ENCODE peak calls at places on chromosomes 6 and 20, in nine cellular contexts. One of them, this sample, is unnamed.
A peak's percentile ranks its signal among the peaks of the same experiment; 100 is the strongest.

GRCh38 chr6:6806793-6807518 is 218.4 kb downstream of the LY86 start:
- DNase-seq in fibroblast of mammary gland: no peak
- DNase-seq in WERI-Rb-1: no peak
- DNase-seq in type B pancreatic cell: no peak
- DNase-seq in astrocyte: no peak
- DNase-seq in astrocyte of the spinal cord: no peak
- DNase-seq in stomach: peak; percentile 41
- DNase-seq in heart left ventricle: peak; percentile 59
- DNase-seq in cardiac muscle cell: no peak
- DNase-seq in this sample: peak; percentile 21

GRCh38 chr20:44448753-44449546 is 26.7 kb upstream of the TTPAL start:
- DNase-seq in fibroblast of mammary gland: peak; percentile 34
- DNase-seq in astrocyte: no peak
- DNase-seq in WERI-Rb-1: peak; percentile 32
- DNase-seq in astrocyte of the spinal cord: no peak
- DNase-seq in cardiac muscle cell: no peak
- DNase-seq in type B pancreatic cell: no peak
- DNase-seq in heart left ventricle: no peak
- DNase-seq in stomach: no peak
- DNase-seq in this sample: peak; percentile 88

GRCh38 chr6:144647406-144647964 is 362.4 kb downstream of the UTRN start:
- DNase-seq in astrocyte of the spinal cord: no peak
- DNase-seq in stomach: no peak
- DNase-seq in heart left ventricle: no peak
- DNase-seq in WERI-Rb-1: peak; percentile 16
- DNase-seq in fibroblast of mammary gland: no peak
- DNase-seq in cardiac muscle cell: no peak
- DNase-seq in type B pancreatic cell: no peak
- DNase-seq in astrocyte: peak; percentile 25
- DNase-seq in this sample: no peak

GRCh38 chr6:36547646-36548400 is 544 bp upstream of the STK38 start:
- DNase-seq in stomach: no peak
- DNase-seq in cardiac muscle cell: no peak
- DNase-seq in fibroblast of mammary gland: no peak
- DNase-seq in type B pancreatic cell: no peak
- DNase-seq in astrocyte: no peak
- DNase-seq in heart left ventricle: no peak
- DNase-seq in astrocyte of the spinal cord: no peak
- DNase-seq in WERI-Rb-1: no peak
- DNase-seq in this sample: peak; percentile 54

GRCh38 chr6:42136508-42137191 is 5.8 kb downstream of the C6orf132 start:
- DNase-seq in cardiac muscle cell: peak; percentile 51
- DNase-seq in WERI-Rb-1: peak; percentile 83
- DNase-seq in stomach: peak; percentile 28
- DNase-seq in astrocyte of the spinal cord: peak; percentile 74
- DNase-seq in type B pancreatic cell: no peak
- DNase-seq in fibroblast of mammary gland: peak; percentile 70
- DNase-seq in heart left ventricle: no peak
- DNase-seq in astrocyte: peak; percentile 86
- DNase-seq in this sample: peak; percentile 91

GRCh38 chr20:21342656-21343345 is 39.7 kb downstream of the XRN2 start:
- DNase-seq in heart left ventricle: no peak
- DNase-seq in astrocyte: peak; percentile 24
- DNase-seq in fibroblast of mammary gland: no peak
- DNase-seq in astrocyte of the spinal cord: no peak
- DNase-seq in stomach: no peak
- DNase-seq in type B pancreatic cell: no peak
- DNase-seq in cardiac muscle cell: no peak
- DNase-seq in WERI-Rb-1: no peak
- DNase-seq in this sample: no peak

GRCh38 chr6:106525885-106526280 is 103.4 kb downstream of the RTN4IP1 start:
- DNase-seq in type B pancreatic cell: no peak
- DNase-seq in fibroblast of mammary gland: no peak
- DNase-seq in astrocyte: no peak
- DNase-seq in stomach: no peak
- DNase-seq in heart left ventricle: no peak
- DNase-seq in cardiac muscle cell: no peak
- DNase-seq in astrocyte of the spinal cord: no peak
- DNase-seq in WERI-Rb-1: no peak
- DNase-seq in this sample: no peak

GRCh38 chr6:158290659-158291058 is 21.6 kb upstream of the TULP4 start:
- DNase-seq in astrocyte: no peak
- DNase-seq in fibroblast of mammary gland: no peak
- DNase-seq in stomach: peak; percentile 37
- DNase-seq in WERI-Rb-1: no peak
- DNase-seq in heart left ventricle: no peak
- DNase-seq in cardiac muscle cell: no peak
- DNase-seq in type B pancreatic cell: no peak
- DNase-seq in astrocyte of the spinal cord: no peak
- DNase-seq in this sample: no peak

GRCh38 chr6:142740449-142740848 is 204.5 kb downstream of the HIVEP2 start:
- DNase-seq in WERI-Rb-1: no peak
- DNase-seq in stomach: no peak
- DNase-seq in fibroblast of mammary gland: no peak
- DNase-seq in astrocyte of the spinal cord: no peak
- DNase-seq in cardiac muscle cell: no peak
- DNase-seq in heart left ventricle: no peak
- DNase-seq in astrocyte: peak; percentile 37
- DNase-seq in type B pancreatic cell: no peak
- DNase-seq in this sample: no peak

GRCh38 chr6:134529921-134530320 is 212.0 kb upstream of the SGK1 start:
- DNase-seq in astrocyte of the spinal cord: peak; percentile 45
- DNase-seq in cardiac muscle cell: no peak
- DNase-seq in type B pancreatic cell: no peak
- DNase-seq in fibroblast of mammary gland: peak; percentile 68
- DNase-seq in heart left ventricle: no peak
- DNase-seq in WERI-Rb-1: no peak
- DNase-seq in stomach: no peak
- DNase-seq in astrocyte: peak; percentile 63
- DNase-seq in this sample: no peak

GRCh38 chr6:26520840-26521484 is 17.2 kb upstream of the HMGN4 start:
- DNase-seq in WERI-Rb-1: peak; percentile 93
- DNase-seq in stomach: peak; percentile 89
- DNase-seq in astrocyte: peak; percentile 70
- DNase-seq in heart left ventricle: peak; percentile 91
- DNase-seq in cardiac muscle cell: peak; percentile 94
- DNase-seq in type B pancreatic cell: peak; percentile 90
- DNase-seq in fibroblast of mammary gland: peak; percentile 79
- DNase-seq in astrocyte of the spinal cord: peak; percentile 88
- DNase-seq in this sample: peak; percentile 93

GRCh38 chr6:70371454-70372105 is 41.7 kb upstream of the FAM135A start:
- DNase-seq in astrocyte: peak; percentile 64
- DNase-seq in astrocyte of the spinal cord: peak; percentile 74
- DNase-seq in type B pancreatic cell: no peak
- DNase-seq in WERI-Rb-1: no peak
- DNase-seq in stomach: no peak
- DNase-seq in fibroblast of mammary gland: peak; percentile 87
- DNase-seq in cardiac muscle cell: peak; percentile 83
- DNase-seq in heart left ventricle: no peak
- DNase-seq in this sample: no peak

GRCh38 chr6:92777146-92777740 is 642.1 kb downstream of the EPHA7 start:
- DNase-seq in astrocyte: peak; percentile 29
- DNase-seq in fibroblast of mammary gland: peak; percentile 0
- DNase-seq in WERI-Rb-1: no peak
- DNase-seq in astrocyte of the spinal cord: peak; percentile 53
- DNase-seq in cardiac muscle cell: peak; percentile 62
- DNase-seq in type B pancreatic cell: no peak
- DNase-seq in heart left ventricle: no peak
- DNase-seq in stomach: no peak
- DNase-seq in this sample: no peak

GRCh38 chr6:166435574-166435973 is 52.8 kb upstream of the MPC1 start:
- DNase-seq in astrocyte of the spinal cord: no peak
- DNase-seq in WERI-Rb-1: no peak
- DNase-seq in astrocyte: no peak
- DNase-seq in type B pancreatic cell: no peak
- DNase-seq in heart left ventricle: peak; percentile 58
- DNase-seq in fibroblast of mammary gland: no peak
- DNase-seq in stomach: peak; percentile 31
- DNase-seq in cardiac muscle cell: no peak
- DNase-seq in this sample: no peak
- TF ChIP-seq CTCF in astrocyte of the spinal cord: peak; percentile 9
- TF ChIP-seq CTCF in WERI-Rb-1: no peak
- TF ChIP-seq CTCF in astrocyte: no peak
- TF ChIP-seq CTCF in type B pancreatic cell: no peak
- TF ChIP-seq CTCF in heart left ventricle: peak; percentile 12
- TF ChIP-seq CTCF in fibroblast of mammary gland: no peak
- TF ChIP-seq CTCF in stomach: no peak
- TF ChIP-seq CTCF in cardiac muscle cell: no peak
- TF ChIP-seq CTCF in this sample: peak; percentile 18

GRCh38 chr6:116648161-116648560 is 20.4 kb downstream of the ZUP1 start:
- DNase-seq in astrocyte of the spinal cord: peak; percentile 59
- DNase-seq in fibroblast of mammary gland: no peak
- DNase-seq in type B pancreatic cell: no peak
- DNase-seq in stomach: no peak
- DNase-seq in WERI-Rb-1: no peak
- DNase-seq in cardiac muscle cell: no peak
- DNase-seq in astrocyte: peak; percentile 55
- DNase-seq in heart left ventricle: no peak
- DNase-seq in this sample: no peak
- TF ChIP-seq CTCF in astrocyte of the spinal cord: no peak
- TF ChIP-seq CTCF in fibroblast of mammary gland: no peak
- TF ChIP-seq CTCF in type B pancreatic cell: no peak
- TF ChIP-seq CTCF in stomach: no peak
- TF ChIP-seq CTCF in WERI-Rb-1: no peak
- TF ChIP-seq CTCF in cardiac muscle cell: no peak
- TF ChIP-seq CTCF in astrocyte: no peak
- TF ChIP-seq CTCF in heart left ventricle: no peak
- TF ChIP-seq CTCF in this sample: no peak

GRCh38 chr6:44563397-44563796 is 175.9 kb downstream of the CDC5L start:
- DNase-seq in astrocyte of the spinal cord: peak; percentile 57
- DNase-seq in fibroblast of mammary gland: peak; percentile 52
- DNase-seq in astrocyte: peak; percentile 29
- DNase-seq in type B pancreatic cell: no peak
- DNase-seq in WERI-Rb-1: no peak
- DNase-seq in heart left ventricle: no peak
- DNase-seq in cardiac muscle cell: no peak
- DNase-seq in stomach: no peak
- DNase-seq in this sample: no peak

GRCh38 chr6:44564906-44565524 is 177.5 kb downstream of the CDC5L start:
- DNase-seq in cardiac muscle cell: no peak
- DNase-seq in stomach: no peak
- DNase-seq in heart left ventricle: no peak
- DNase-seq in astrocyte of the spinal cord: no peak
- DNase-seq in type B pancreatic cell: peak; percentile 56
- DNase-seq in fibroblast of mammary gland: no peak
- DNase-seq in astrocyte: peak; percentile 47
- DNase-seq in WERI-Rb-1: no peak
- DNase-seq in this sample: peak; percentile 28

GRCh38 chr6:44569931-44570385 is 182.5 kb downstream of the CDC5L start:
- DNase-seq in astrocyte: peak; percentile 73
- DNase-seq in astrocyte of the spinal cord: peak; percentile 61
- DNase-seq in heart left ventricle: peak; percentile 66
- DNase-seq in fibroblast of mammary gland: peak; percentile 46
- DNase-seq in cardiac muscle cell: no peak
- DNase-seq in stomach: no peak
- DNase-seq in type B pancreatic cell: peak; percentile 44
- DNase-seq in WERI-Rb-1: no peak
- DNase-seq in this sample: peak; percentile 57

GRCh38 chr6:44569131-44569530 is 181.6 kb downstream of the CDC5L start:
- DNase-seq in WERI-Rb-1: no peak
- DNase-seq in fibroblast of mammary gland: no peak
- DNase-seq in stomach: no peak
- DNase-seq in type B pancreatic cell: no peak
- DNase-seq in cardiac muscle cell: no peak
- DNase-seq in astrocyte: no peak
- DNase-seq in heart left ventricle: no peak
- DNase-seq in astrocyte of the spinal cord: no peak
- DNase-seq in this sample: peak; percentile 26

DNA sequence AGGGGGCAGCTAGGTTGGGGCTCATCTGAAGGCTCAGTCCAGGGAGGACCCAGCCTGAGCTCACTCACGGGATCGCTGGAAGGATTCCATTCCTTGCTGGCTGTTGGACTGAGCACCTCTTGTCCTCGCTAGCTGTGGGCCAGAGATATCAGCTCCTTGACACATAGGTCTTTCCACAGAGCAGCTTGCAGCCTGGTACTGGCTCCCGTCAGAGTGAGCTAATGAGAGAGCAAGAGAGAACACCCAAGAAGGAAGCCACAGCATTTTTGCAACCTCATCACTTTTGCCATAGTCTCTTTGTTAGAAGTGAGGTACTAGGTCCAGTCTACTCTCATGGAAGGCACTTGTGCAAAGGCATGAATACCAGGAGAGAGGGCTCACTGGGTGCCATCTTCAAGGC is 179.9 kb downstream of the CDC5L start:
- DNase-seq in astrocyte of the spinal cord: no peak
- DNase-seq in fibroblast of mammary gland: no peak
- DNase-seq in astrocyte: peak; percentile 30
- DNase-seq in stomach: no peak
- DNase-seq in type B pancreatic cell: no peak
- DNase-seq in WERI-Rb-1: no peak
- DNase-seq in cardiac muscle cell: no peak
- DNase-seq in heart left ventricle: no peak
- DNase-seq in this sample: peak; percentile 36
- TF ChIP-seq CTCF in astrocyte of the spinal cord: no peak
- TF ChIP-seq CTCF in fibroblast of mammary gland: no peak
- TF ChIP-seq CTCF in astrocyte: no peak
- TF ChIP-seq CTCF in stomach: no peak
- TF ChIP-seq CTCF in type B pancreatic cell: no peak
- TF ChIP-seq CTCF in WERI-Rb-1: no peak
- TF ChIP-seq CTCF in cardiac muscle cell: no peak
- TF ChIP-seq CTCF in heart left ventricle: no peak
- TF ChIP-seq CTCF in this sample: no peak

DNA sequence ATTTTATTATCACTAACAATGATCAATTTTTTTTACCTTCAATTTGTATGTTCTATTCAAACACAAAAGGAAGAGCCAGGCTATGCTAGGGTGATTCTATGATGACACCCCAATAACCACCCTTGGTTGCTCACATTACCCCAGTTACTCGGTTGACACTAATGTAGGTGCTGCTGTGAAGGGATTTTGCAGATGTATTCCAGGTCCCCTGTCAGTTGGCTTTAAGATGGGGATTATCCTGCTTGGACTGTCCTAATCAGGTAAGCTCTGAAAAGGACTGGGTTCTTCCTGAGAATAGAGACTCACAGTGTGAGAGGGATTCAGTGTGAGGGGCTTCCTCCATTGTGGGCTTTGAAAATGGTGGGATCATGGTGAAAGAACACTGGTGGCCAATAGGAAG is 11.9 kb downstream of the HLA-A start:
- DNase-seq in astrocyte: no peak
- DNase-seq in astrocyte of the spinal cord: no peak
- DNase-seq in stomach: no peak
- DNase-seq in WERI-Rb-1: peak; percentile 59
- DNase-seq in type B pancreatic cell: no peak
- DNase-seq in fibroblast of mammary gland: no peak
- DNase-seq in heart left ventricle: no peak
- DNase-seq in cardiac muscle cell: no peak
- DNase-seq in this sample: no peak
- TF ChIP-seq CTCF in astrocyte: no peak
- TF ChIP-seq CTCF in astrocyte of the spinal cord: no peak
- TF ChIP-seq CTCF in stomach: no peak
- TF ChIP-seq CTCF in WERI-Rb-1: no peak
- TF ChIP-seq CTCF in type B pancreatic cell: no peak
- TF ChIP-seq CTCF in fibroblast of mammary gland: no peak
- TF ChIP-seq CTCF in heart left ventricle: no peak
- TF ChIP-seq CTCF in cardiac muscle cell: no peak
- TF ChIP-seq CTCF in this sample: no peak

DNA sequence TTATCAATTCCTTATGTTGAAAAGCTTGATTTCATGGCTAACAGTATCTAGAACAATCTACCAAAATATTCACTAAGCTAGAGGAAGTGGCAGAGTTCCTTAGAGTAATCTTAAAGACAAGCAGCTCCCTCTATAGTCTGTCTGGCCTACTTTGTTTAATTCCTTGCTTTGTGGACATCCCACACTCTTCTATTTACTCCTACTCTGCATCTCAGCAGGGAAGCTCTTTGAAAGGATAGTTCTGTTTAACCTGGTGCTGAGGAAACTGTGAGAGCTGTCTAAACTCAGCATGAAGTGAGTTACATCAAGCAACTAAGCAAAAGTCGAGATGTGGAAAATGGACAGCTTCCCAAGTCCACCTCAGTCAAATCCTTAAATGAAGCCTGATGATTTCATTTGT is 4.3 kb downstream of the REV3L start:
- DNase-seq in fibroblast of mammary gland: peak; percentile 73
- DNase-seq in astrocyte of the spinal cord: peak; percentile 79
- DNase-seq in heart left ventricle: no peak
- DNase-seq in astrocyte: no peak
- DNase-seq in stomach: no peak
- DNase-seq in cardiac muscle cell: no peak
- DNase-seq in WERI-Rb-1: no peak
- DNase-seq in type B pancreatic cell: no peak
- DNase-seq in this sample: peak; percentile 68
- TF ChIP-seq CTCF in fibroblast of mammary gland: peak; percentile 47
- TF ChIP-seq CTCF in astrocyte of the spinal cord: peak; percentile 50
- TF ChIP-seq CTCF in heart left ventricle: no peak
- TF ChIP-seq CTCF in astrocyte: no peak
- TF ChIP-seq CTCF in stomach: peak; percentile 22
- TF ChIP-seq CTCF in cardiac muscle cell: peak; percentile 55
- TF ChIP-seq CTCF in WERI-Rb-1: no peak
- TF ChIP-seq CTCF in type B pancreatic cell: peak; percentile 37
- TF ChIP-seq CTCF in this sample: peak; percentile 57